ENCODE peak calls at places on chromosomes 1 and 21, in six cellular contexts. V is activated naive CD8-positive, alpha-beta T cell treated with anti-CD3 and anti-CD28 coated beads, Interleukin-2, amount 10 ng/mL, durations not matched to agents 7 days and 5 days; T is activated T-cell treated with anti-CD3 and anti-CD28 coated beads, Interleukin-2, amount 50 U/mL, for 72 hours; Z is body of pancreas; G is upper lobe of right lung; B is omental fat pad. Y is an unnamed sample.

GRCh38 chr1:95332754-95333153 is 98.7 kb downstream of the RWDD3 start:
- ATAC-seq in V (no peak), T (no peak), Z (no peak), G (no peak), B (no peak), Y (no peak)

GRCh38 chr21:39647476-39647875 is 34.7 kb downstream of the B3GALT5 start:
- ATAC-seq in T (no peak), G (no peak), Z (no peak), B (no peak), V (no peak), Y (no peak)

GRCh38 chr1:62386351-62387121 is 50.3 kb upstream of the USP1 start:
- ATAC-seq in Z (peak), V (no peak), G (no peak), T (no peak), B (no peak), Y (no peak)

GRCh38 chr1:225413708-225414375 is 14.0 kb downstream of the LBR start:
- ATAC-seq in B (no peak), V (no peak), Z (no peak), T (no peak), G (peak), Y (no peak)

GRCh38 chr1:165738794-165739193 is 29.9 kb downstream of the TMCO1 start:
- ATAC-seq in Z (no peak), B (no peak), G (no peak), V (no peak), T (no peak), Y (no peak)

GRCh38 chr1:196317535-196318522 is 290.4 kb downstream of the KCNT2 start:
- ATAC-seq in T (no peak), B (no peak), Z (no peak), V (no peak), G (no peak), Y (peak)

GRCh38 chr21:29654855-29655254 is 284.9 kb downstream of the GRIK1 start:
- ATAC-seq in T (no peak), B (no peak), G (no peak), Z (no peak), V (no peak), Y (no peak)

GRCh38 chr1:219317762-219318353 is 144.2 kb downstream of the LYPLAL1 start:
- ATAC-seq in B (no peak), V (no peak), Z (no peak), G (peak), T (no peak), Y (no peak)

GRCh38 chr21:45768011-45768740 is 124.7 kb downstream of the PCBP3 start:
- ATAC-seq in G (peak), T (peak), B (no peak), V (no peak), Z (no peak), Y (peak)

GRCh38 chr1:113793878-113794834 is 18.1 kb downstream of the RSBN1 start:
- ATAC-seq in Z (peak), T (no peak), B (no peak), G (peak), V (no peak), Y (no peak)

GRCh38 chr1:237229333-237229732 is 187.3 kb downstream of the RYR2 start:
- ATAC-seq in T (no peak), B (no peak), Z (no peak), V (no peak), G (no peak), Y (no peak)

GRCh38 chr1:97563926-97564325 is 356.9 kb downstream of the DPYD start:
- ATAC-seq in V (no peak), Z (no peak), G (no peak), B (no peak), T (no peak), Y (no peak)

GRCh38 chr1:232837085-232837484 is 31.9 kb downstream of the MAP10 start:
- ATAC-seq in T (no peak), G (no peak), Z (no peak), B (no peak), V (no peak), Y (no peak)

GRCh38 chr1:203072002-203072607 is 13.7 kb downstream of the MYOG start:
- ATAC-seq in V (no peak), B (no peak), T (no peak), Z (no peak), G (no peak), Y (no peak)

GRCh38 chr1:68093737-68094136 is 43.3 kb upstream of the DIRAS3 start:
- ATAC-seq in Z (no peak), G (no peak), T (no peak), V (no peak), B (no peak), Y (peak)

GRCh38 chr1:91549041-91549735 is 48.5 kb downstream of the CDC7 start:
- ATAC-seq in Z (no peak), B (no peak), G (peak), T (peak), V (peak), Y (no peak)

GRCh38 chr1:66181999-66182398 is 352.0 kb upstream of the SGIP1 start:
- ATAC-seq in T (no peak), V (no peak), B (no peak), G (no peak), Z (no peak), Y (no peak)

GRCh38 chr1:119935373-119935772 is 39.1 kb upstream of the ADAM30 start:
- ATAC-seq in G (no peak), B (no peak), T (no peak), V (no peak), Z (peak), Y (no peak)

GRCh38 chr1:93659805-93660479 is 21.7 kb downstream of the BCAR3 start:
- ATAC-seq in G (no peak), Z (no peak), B (no peak), T (no peak), V (no peak), Y (peak)

GRCh38 chr21:39137248-39138186 is 45.7 kb downstream of the PSMG1 start:
- ATAC-seq in G (no peak), B (peak), Z (no peak), T (no peak), V (no peak), Y (peak)

GRCh38 chr1:194062962-194063361 is 876.5 kb upstream of the B3GALT2 start:
- ATAC-seq in Z (peak), T (no peak), G (peak), V (no peak), B (no peak), Y (no peak)

GRCh38 chr21:15421947-15422346 is 307.8 kb upstream of the USP25 start:
- ATAC-seq in V (no peak), Z (no peak), T (no peak), G (no peak), B (no peak), Y (no peak)

GRCh38 chr1:1539310-1540014 is 962 bp downstream of the TMEM240 start:
- ATAC-seq in V (no peak), T (no peak), Z (no peak), B (no peak), G (no peak), Y (peak)

GRCh38 chr1:181064030-181064594 is 24.4 kb upstream of the IER5 start:
- ATAC-seq in G (peak), V (no peak), Z (no peak), B (no peak), T (no peak), Y (no peak)

GRCh38 chr1:224624432-224624831 is 8.3 kb downstream of the CNIH3 start:
- ATAC-seq in T (no peak), V (no peak), G (no peak), Z (no peak), B (no peak), Y (no peak)

GRCh38 chr1:232367293-232367692 is 262.6 kb downstream of the SIPA1L2 start:
- ATAC-seq in G (no peak), T (no peak), V (no peak), B (no peak), Z (no peak), Y (no peak)

GRCh38 chr1:38140025-38140487 is 93.5 kb upstream of the POU3F1 start:
- ATAC-seq in Z (no peak), B (no peak), V (no peak), G (peak), T (no peak), Y (no peak)

GRCh38 chr1:223077434-223077833 is 65.6 kb downstream of the TLR5 start:
- ATAC-seq in V (no peak), G (peak), B (no peak), Z (no peak), T (no peak), Y (no peak)

GRCh38 chr1:63718464-63719075 is 55.2 kb upstream of the ROR1 start:
- ATAC-seq in G (no peak), V (no peak), Z (peak), B (no peak), T (no peak), Y (no peak)

GRCh38 chr1:213772711-213773110 is 215.1 kb upstream of the PROX1 start:
- ATAC-seq in V (no peak), G (no peak), B (no peak), Z (no peak), T (no peak), Y (no peak)

GRCh38 chr21:16536661-16537359 is 807.0 kb downstream of the USP25 start:
- ATAC-seq in Z (no peak), G (no peak), B (no peak), V (no peak), T (no peak), Y (peak)

GRCh38 chr1:22841754-22842370 is 130.8 kb downstream of the LACTBL1 start:
- ATAC-seq in V (no peak), Z (no peak), T (no peak), G (no peak), B (peak), Y (no peak)

GRCh38 chr1:151620286-151620685 is 8.4 kb downstream of the SNX27 start:
- ATAC-seq in Z (peak), T (no peak), B (no peak), G (peak), V (no peak), Y (peak)

GRCh38 chr21:40351006-40351405 is 483.8 kb downstream of the PCP4 start:
- ATAC-seq in B (no peak), V (no peak), T (no peak), Z (no peak), G (no peak), Y (no peak)

GRCh38 chr21:35713914-35714313 is 346.4 kb downstream of the SETD4 start:
- ATAC-seq in B (no peak), G (no peak), V (no peak), T (no peak), Z (no peak), Y (no peak)

Y was measured in SK-N-SH treated with all-trans-retinoic acid at 6 μM for 48 hours.